ENCODE peak calls at places on chromosomes 2 and 18, in seven cellular contexts. U is CD4-positive, alpha-beta T cell; C is Panc1; I is stomach; H is pancreas; V is uterus; T is iPS DF 6.9. N is an unnamed sample.
A peak's percentile ranks its signal among the peaks of the same experiment; 100 is the strongest.

GRCh38 chr2:207775471-207775870 is 5.8 kb upstream of the FZD5 start:
- DNase-seq in T (no peak), C (no peak), H (peak; percentile 29), I (no peak), U (no peak), V (no peak), N (no peak)

GRCh38 chr2:174522553-174522952 is 35.7 kb upstream of the GPR155 start:
- DNase-seq in C (no peak), V (no peak), T (no peak), H (no peak), I (no peak), U (no peak), N (no peak)

GRCh38 chr2:151275291-151275690 is 13.6 kb upstream of the RBM43 start:
- DNase-seq in I (no peak), V (no peak), T (no peak), U (no peak), H (no peak), C (no peak), N (no peak)

GRCh38 chr18:41391616-41392610 is 563.1 kb upstream of the PIK3C3 start:
- DNase-seq in I (peak; percentile 54), U (no peak), C (peak; percentile 4), T (peak; percentile 37), V (no peak), H (no peak), N (no peak)

GRCh38 chr2:238420878-238421694 is 5.6 kb upstream of the ASB1 start:
- DNase-seq in I (peak; percentile 25), V (no peak), H (no peak), U (no peak), C (no peak), T (no peak), N (no peak)

GRCh38 chr2:29293830-29294438 is 178.7 kb downstream of the CLIP4 start:
- DNase-seq in C (no peak), T (peak; percentile 73), V (no peak), H (peak; percentile 43), I (no peak), U (no peak), N (no peak)

GRCh38 chr2:46973687-46974086 is 58.1 kb upstream of the MCFD2 start:
- DNase-seq in C (no peak), H (no peak), I (no peak), V (no peak), T (no peak), U (no peak), N (no peak)

GRCh38 chr2:105422801-105423200 is 23.9 kb upstream of the FHL2 start:
- DNase-seq in C (no peak), T (no peak), H (no peak), I (no peak), U (no peak), V (no peak), N (no peak)

GRCh38 chr2:211157211-211157610 is 600.8 kb downstream of the CPS1 start:
- DNase-seq in H (no peak), U (no peak), T (no peak), C (no peak), I (no peak), V (no peak), N (no peak)

GRCh38 chr2:217707116-217707742 is 295.6 kb downstream of the TNS1 start:
- DNase-seq in H (no peak), I (no peak), C (no peak), U (no peak), T (no peak), V (peak; percentile 42), N (peak; percentile 36)

GRCh38 chr18:44036500-44036899 is 644.2 kb upstream of the SETBP1 start:
- DNase-seq in T (no peak), H (no peak), V (no peak), U (no peak), C (no peak), I (peak; percentile 32), N (no peak)

GRCh38 chr2:36404312-36404711 is 48.7 kb downstream of the CRIM1 start:
- DNase-seq in U (no peak), T (no peak), V (no peak), H (no peak), C (no peak), I (no peak), N (no peak)

GRCh38 chr2:131521961-131522781 is 5.5 kb upstream of the CCDC74A start:
- DNase-seq in V (no peak), C (no peak), H (no peak), T (peak; percentile 18), U (no peak), I (no peak), N (no peak)

GRCh38 chr2:220550995-220551702 is 923.7 kb downstream of the SLC4A3 start:
- DNase-seq in I (no peak), T (no peak), H (no peak), U (no peak), C (no peak), V (no peak), N (no peak)

GRCh38 chr2:165648826-165649225 is 145.2 kb downstream of the GALNT3 start:
- DNase-seq in I (no peak), U (no peak), H (no peak), V (no peak), C (no peak), T (no peak), N (no peak)

GRCh38 chr2:10977636-10978035 is 65.9 kb downstream of the KCNF1 start:
- DNase-seq in V (no peak), H (no peak), I (no peak), T (no peak), U (no peak), C (no peak), N (no peak)

GRCh38 chr2:41377837-41378236 is 670.0 kb upstream of the PKDCC start:
- DNase-seq in C (no peak), H (no peak), U (no peak), T (no peak), I (no peak), V (no peak), N (no peak)

GRCh38 chr2:68837861-68838341 is 33.3 kb downstream of the BMP10 start:
- DNase-seq in H (no peak), V (no peak), U (no peak), I (no peak), C (no peak), T (no peak), N (no peak)
- H3K27me3 ChIP-seq in H (no peaks in the 10 kb centered on the region), V (no peaks in the 10 kb centered on the region), U (no peaks in the 10 kb centered on the region), I (no peaks in the 10 kb centered on the region), C (no peaks in the 10 kb centered on the region), T (no peaks in the 10 kb centered on the region), N (no peaks in the 10 kb centered on the region)

DNA sequence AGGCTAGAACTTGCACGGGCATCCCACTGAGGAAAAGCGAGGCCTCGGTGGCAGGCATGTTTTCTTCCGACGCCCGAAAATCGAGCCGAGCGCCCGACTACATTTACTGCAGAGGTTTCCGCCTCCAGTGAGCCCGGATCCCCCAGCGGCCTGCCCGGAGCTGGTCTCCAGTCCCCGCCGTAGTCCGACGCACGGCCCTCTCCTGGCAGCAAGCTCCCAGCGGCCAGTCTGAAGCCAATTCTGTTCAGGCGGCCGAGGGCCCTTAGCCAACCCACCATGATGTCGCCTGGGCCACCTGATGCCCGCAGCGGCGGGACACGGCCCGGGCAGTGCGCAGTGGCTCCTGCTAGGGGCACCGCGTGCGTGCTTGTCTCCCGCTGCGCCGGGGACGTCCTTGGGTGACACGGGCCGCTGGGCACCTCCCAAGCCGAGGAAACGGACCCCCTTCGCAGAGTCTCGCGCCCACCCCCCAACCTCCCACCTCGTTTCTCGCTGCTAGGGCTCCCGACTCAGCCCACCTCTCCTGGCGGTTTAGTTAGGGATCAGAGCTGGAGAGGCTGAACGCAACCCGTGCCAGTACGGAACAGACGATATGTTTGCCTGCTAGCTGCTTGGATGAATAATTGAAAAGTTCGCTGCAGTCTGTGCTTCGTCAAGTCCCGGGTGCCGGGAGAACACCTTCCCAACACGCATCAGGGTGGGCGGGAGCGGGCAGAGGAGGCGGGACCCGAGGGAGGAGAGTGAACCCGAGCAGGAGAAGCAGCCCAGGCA is 5.3 kb downstream of the ONECUT2 start:
- DNase-seq in I (no peak), V (no peak), C (no peak), U (no peak), H (no peak), T (no peak), N (no peak)
- H3K27me3 ChIP-seq in I (peaks cover 69% of the 10 kb centered on the region), V (peaks cover 25% of the 10 kb centered on the region), C (no peaks in the 10 kb centered on the region), U (peaks cover 89% of the 10 kb centered on the region), H (peaks cover 35% of the 10 kb centered on the region), T (peaks cover 80% of the 10 kb centered on the region), N (peaks cover 80% of the 10 kb centered on the region)

GRCh38 chr2:219027511-219028055 is 13.7 kb downstream of the CFAP65 start:
- DNase-seq in H (no peak), T (no peak), U (no peak), I (no peak), C (no peak), V (no peak), N (no peak)

GRCh38 chr2:219029829-219030165 is 11.5 kb downstream of the CFAP65 start:
- DNase-seq in I (peak; percentile 90), T (peak; percentile 63), V (peak; percentile 74), C (peak; percentile 50), U (peak; percentile 63), H (peak; percentile 72), N (peak; percentile 36)

GRCh38 chr2:219026946-219027345 is 14.4 kb downstream of the CFAP65 start:
- DNase-seq in T (no peak), V (no peak), I (no peak), C (no peak), H (no peak), U (no peak), N (no peak)

GRCh38 chr2:219028996-219029828 is 12.1 kb downstream of the CFAP65 start:
- DNase-seq in T (no peak), H (no peak), I (no peak), C (no peak), U (no peak), V (no peak), N (no peak)

DNA sequence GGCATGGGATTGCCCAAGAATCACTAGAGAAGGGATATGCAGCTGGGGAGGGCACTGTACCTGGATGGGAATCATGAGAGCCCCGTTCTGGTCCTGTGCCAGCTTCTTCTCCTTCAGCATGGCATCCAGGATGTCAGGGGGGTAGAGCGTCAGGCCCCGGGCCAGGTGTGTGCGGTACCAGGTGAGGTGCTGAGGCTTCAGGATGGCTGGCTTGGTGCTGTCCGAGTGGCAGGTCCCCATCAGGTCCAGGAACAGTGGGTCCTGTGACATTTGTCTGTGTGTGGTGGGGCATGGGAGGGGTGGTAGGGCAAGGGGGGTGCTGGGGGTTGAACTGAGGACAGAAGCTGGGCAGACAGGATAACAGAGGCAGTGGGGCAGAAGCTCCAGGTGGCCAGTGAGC is 13.2 kb downstream of the CFAP65 start:
- DNase-seq in I (no peak), C (no peak), U (no peak), H (no peak), T (no peak), V (no peak), N (no peak)
- H3K27me3 ChIP-seq in I (peaks cover 6% of the 10 kb centered on the region), C (no peaks in the 10 kb centered on the region), U (peaks cover 18% of the 10 kb centered on the region), H (no peaks in the 10 kb centered on the region), T (no peaks in the 10 kb centered on the region), V (no peaks in the 10 kb centered on the region), N (peaks cover 3% of the 10 kb centered on the region)

DNA sequence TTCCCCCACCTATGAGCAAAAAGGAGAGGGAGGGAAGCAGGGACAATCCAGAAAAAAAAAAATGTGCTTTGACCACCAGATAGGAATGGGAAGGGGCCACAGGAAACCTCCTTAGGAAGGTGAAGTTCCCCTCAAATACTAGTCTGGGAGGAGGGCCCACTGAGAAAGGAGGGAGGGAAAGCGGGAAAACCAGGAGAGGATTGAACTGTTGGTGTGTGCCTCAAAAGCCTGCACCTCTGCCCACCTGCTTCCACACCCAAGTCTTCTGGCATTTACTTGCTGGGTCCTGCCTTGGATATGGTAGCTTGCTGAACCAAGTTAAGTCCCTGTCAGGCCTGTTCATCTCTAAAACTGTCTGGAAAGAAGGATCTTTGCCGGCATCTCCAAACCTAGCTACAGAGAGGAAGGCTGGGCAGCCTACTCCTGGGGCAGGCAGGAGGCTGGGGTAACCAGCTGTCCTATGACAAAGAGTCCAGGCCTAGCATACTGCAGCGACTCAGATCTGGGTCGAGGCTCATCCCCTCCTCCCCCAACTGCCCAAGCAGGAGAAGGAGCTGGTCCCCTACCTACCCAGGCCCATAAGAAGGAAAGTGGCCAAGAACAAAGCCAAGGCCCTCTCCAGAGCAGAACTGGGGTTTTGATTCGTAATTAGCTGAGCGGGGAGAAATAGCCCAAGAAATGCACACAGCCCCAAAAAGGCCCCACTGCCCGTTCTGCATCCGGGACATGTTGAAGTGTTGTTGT is 3.0 kb downstream of the EN1 start:
- DNase-seq in I (no peak), C (no peak), V (no peak), H (no peak), T (no peak), U (no peak), N (no peak)
- H3K27me3 ChIP-seq in I (peaks cover 100% of the 10 kb centered on the region), C (peaks cover 9% of the 10 kb centered on the region), V (peaks cover 4% of the 10 kb centered on the region), H (peaks cover 86% of the 10 kb centered on the region), T (peaks cover 86% of the 10 kb centered on the region), U (peaks cover 89% of the 10 kb centered on the region), N (no peaks in the 10 kb centered on the region)

N was measured in gastrocnemius medialis.